ENCODE peak calls at places on chromosomes 5 and 9, in seven cellular contexts. M, K, L, R, D, I and O are unnamed samples.

GRCh38 chr5:150531686-150532085 is 23.8 kb downstream of the NDST1 start:
- DNase-seq in M (no peak), K (no peak), L (no peak), R (no peak), D (no peak), I (no peak), O (no peak)

GRCh38 chr5:10762178-10762775 is 1.2 kb upstream of the DAP start:
- DNase-seq in M (peak), K (no peak), L (no peak), R (no peak), D (peak), I (no peak), O (no peak)

GRCh38 chr5:149912226-149912864 is 32.2 kb downstream of the PDE6A start:
- DNase-seq in M (no peak), K (no peak), L (no peak), R (no peak), D (no peak), I (no peak), O (no peak)

GRCh38 chr5:157186309-157187045 is 5.8 kb downstream of the ITK start:
- DNase-seq in M (no peak), K (no peak), L (no peak), R (no peak), D (no peak), I (no peak), O (no peak)

GRCh38 chr9:93035821-93036351 is 22.6 kb upstream of the SUSD3 start:
- DNase-seq in M (no peak), K (no peak), L (no peak), R (no peak), D (no peak), I (no peak), O (no peak)

GRCh38 chr5:73373814-73374510 is 74.6 kb downstream of the FOXD1 start:
- DNase-seq in M (no peak), K (no peak), L (peak), R (no peak), D (no peak), I (no peak), O (no peak)

GRCh38 chr5:636951-637350 is 24.8 kb downstream of the CEP72 start:
- DNase-seq in M (no peak), K (no peak), L (no peak), R (no peak), D (no peak), I (no peak), O (no peak)

GRCh38 chr5:38719916-38720315 is 125.9 kb upstream of the OSMR start:
- DNase-seq in M (no peak), K (peak), L (peak), R (no peak), D (no peak), I (peak), O (peak)

GRCh38 chr9:31590091-31590490 is 794.4 kb upstream of the ACO1 start:
- DNase-seq in M (no peak), K (no peak), L (peak), R (no peak), D (no peak), I (no peak), O (no peak)

GRCh38 chr5:141369994-141370848 is at the start of gene PCDHGB3:
- DNase-seq in M (no peak), K (peak), L (peak), R (peak), D (peak), I (no peak), O (no peak)

GRCh38 chr5:83839256-83839655 is 118.6 kb upstream of the HAPLN1 start:
- DNase-seq in M (no peak), K (no peak), L (no peak), R (no peak), D (no peak), I (no peak), O (no peak)

GRCh38 chr5:113039229-113039628 is 62.6 kb downstream of the DCP2 start:
- DNase-seq in M (no peak), K (no peak), L (no peak), R (no peak), D (no peak), I (no peak), O (no peak)

GRCh38 chr5:55650391-55650790 is 61.7 kb downstream of the SLC38A9 start:
- DNase-seq in M (no peak), K (peak), L (peak), R (peak), D (no peak), I (no peak), O (peak)

GRCh38 chr5:87912419-87912818 is 356.2 kb downstream of the TMEM161B start:
- DNase-seq in M (no peak), K (no peak), L (no peak), R (no peak), D (no peak), I (no peak), O (no peak)

GRCh38 chr5:72286798-72287197 is 33.2 kb downstream of the MRPS27 start:
- DNase-seq in M (no peak), K (no peak), L (no peak), R (no peak), D (no peak), I (no peak), O (no peak)

GRCh38 chr5:134825212-134825611 is 20.6 kb upstream of the C5orf24 start:
- DNase-seq in M (no peak), K (peak), L (peak), R (no peak), D (no peak), I (no peak), O (no peak)

GRCh38 chr5:83245037-83245436 is 167.7 kb downstream of the XRCC4 start:
- DNase-seq in M (no peak), K (no peak), L (no peak), R (no peak), D (no peak), I (no peak), O (no peak)

GRCh38 chr5:74141053-74141452 is 499.5 kb downstream of the ENC1 start:
- DNase-seq in M (no peak), K (peak), L (peak), R (no peak), D (no peak), I (peak), O (peak)

GRCh38 chr9:78314953-78315870 is 18.3 kb downstream of the PSAT1 start:
- DNase-seq in M (no peak), K (peak), L (peak), R (no peak), D (no peak), I (no peak), O (peak)

GRCh38 chr5:129135633-129136032 is 41.1 kb downstream of the ISOC1 start:
- DNase-seq in M (no peak), K (no peak), L (no peak), R (peak), D (no peak), I (no peak), O (no peak)

GRCh38 chr5:135833521-135833920 is 942 bp upstream of the SLC25A48 start:
- DNase-seq in M (no peak), K (no peak), L (no peak), R (no peak), D (no peak), I (no peak), O (no peak)

GRCh38 chr9:107016383-107016782 is 153.4 kb downstream of the ZNF462 start:
- DNase-seq in M (no peak), K (no peak), L (no peak), R (no peak), D (no peak), I (no peak), O (no peak)

GRCh38 chr5:10301266-10301665 is 6.4 kb downstream of the CMBL start:
- DNase-seq in M (no peak), K (no peak), L (no peak), R (no peak), D (peak), I (no peak), O (no peak)

GRCh38 chr5:82586176-82586575 is 308.0 kb upstream of the RPS23 start:
- DNase-seq in M (peak), K (no peak), L (no peak), R (no peak), D (no peak), I (no peak), O (no peak)

GRCh38 chr5:131756942-131757341 is 39.9 kb downstream of the FNIP1 start:
- DNase-seq in M (no peak), K (no peak), L (no peak), R (no peak), D (no peak), I (no peak), O (no peak)

GRCh38 chr9:128920381-128921058 is at the start of gene PHYHD1:
- DNase-seq in M (no peak), K (peak), L (peak), R (no peak), D (no peak), I (no peak), O (peak)

GRCh38 chr5:63131618-63132285 is 553.1 kb downstream of the LRRC70 start:
- DNase-seq in M (no peak), K (peak), L (peak), R (no peak), D (no peak), I (no peak), O (no peak)

GRCh38 chr5:149846021-149846420 is 98.6 kb downstream of the PDE6A start:
- DNase-seq in M (no peak), K (no peak), L (no peak), R (no peak), D (no peak), I (no peak), O (no peak)

GRCh38 chr9:127166111-127166510 is 43.7 kb upstream of the ANGPTL2 start:
- DNase-seq in M (no peak), K (no peak), L (no peak), R (no peak), D (no peak), I (no peak), O (no peak)

GRCh38 chr5:154194348-154195329 is 4.1 kb downstream of the GALNT10 start:
- DNase-seq in M (peak), K (peak), L (peak), R (no peak), D (no peak), I (no peak), O (no peak)

GRCh38 chr5:10678236-10678635 is 82.8 kb downstream of the DAP start:
- DNase-seq in M (no peak), K (no peak), L (no peak), R (no peak), D (no peak), I (no peak), O (peak)

GRCh38 chr5:172051643-172052362 is 45.4 kb upstream of the FBXW11 start:
- DNase-seq in M (no peak), K (peak), L (no peak), R (no peak), D (no peak), I (no peak), O (no peak)

GRCh38 chr5:158244882-158245281 is 385.9 kb upstream of the CLINT1 start:
- DNase-seq in M (no peak), K (no peak), L (no peak), R (no peak), D (no peak), I (no peak), O (no peak)

GRCh38 chr5:158246661-158247060 is 387.7 kb upstream of the CLINT1 start:
- DNase-seq in M (no peak), K (no peak), L (no peak), R (no peak), D (no peak), I (no peak), O (no peak)

DNA sequence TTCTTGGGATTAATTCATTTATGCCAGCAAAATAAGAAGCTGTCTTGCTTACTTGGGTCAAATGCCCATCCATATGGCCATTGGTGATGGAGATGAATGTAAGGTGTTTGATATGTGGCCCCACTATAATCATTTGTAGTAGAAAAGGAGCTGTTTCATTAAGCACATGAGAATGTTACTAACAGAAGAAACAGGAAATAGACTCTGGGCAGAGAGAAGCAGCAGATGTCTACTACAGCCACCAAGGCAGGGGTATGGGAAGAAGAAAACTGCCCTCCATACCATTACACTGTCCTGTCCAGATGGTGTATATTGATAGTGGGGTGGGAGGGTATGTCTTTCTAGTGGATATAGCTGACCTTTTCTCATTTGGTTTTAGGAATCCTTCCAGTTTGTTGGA is 386.6 kb upstream of the CLINT1 start:
- DNase-seq in M (no peak), K (no peak), L (no peak), R (no peak), D (no peak), I (no peak), O (no peak)
- H3K4me3 ChIP-seq in M (no peak), K (no peak), L (no peak), R (no peak), D (no peak), I (no peak), O (no peak)

GRCh38 chr5:138082033-138082432 is 1.8 kb upstream of the WNT8A start:
- DNase-seq in M (no peak), K (no peak), L (no peak), R (peak), D (no peak), I (no peak), O (no peak)
- TF ChIP-seq CTCF in M (no peak), K (no peak), L (no peak), R (peak), D (no peak), I (no peak), O (no peak)

GRCh38 chr9:133113163-133113927 is 7.7 kb downstream of the RALGDS start:
- DNase-seq in M (no peak), K (peak), L (peak), R (no peak), D (peak), I (no peak), O (no peak)
- H3K4me3 ChIP-seq in M (no peak), K (no peak), L (no peak), R (no peak), D (no peak), I (no peak), O (no peak)

DNA sequence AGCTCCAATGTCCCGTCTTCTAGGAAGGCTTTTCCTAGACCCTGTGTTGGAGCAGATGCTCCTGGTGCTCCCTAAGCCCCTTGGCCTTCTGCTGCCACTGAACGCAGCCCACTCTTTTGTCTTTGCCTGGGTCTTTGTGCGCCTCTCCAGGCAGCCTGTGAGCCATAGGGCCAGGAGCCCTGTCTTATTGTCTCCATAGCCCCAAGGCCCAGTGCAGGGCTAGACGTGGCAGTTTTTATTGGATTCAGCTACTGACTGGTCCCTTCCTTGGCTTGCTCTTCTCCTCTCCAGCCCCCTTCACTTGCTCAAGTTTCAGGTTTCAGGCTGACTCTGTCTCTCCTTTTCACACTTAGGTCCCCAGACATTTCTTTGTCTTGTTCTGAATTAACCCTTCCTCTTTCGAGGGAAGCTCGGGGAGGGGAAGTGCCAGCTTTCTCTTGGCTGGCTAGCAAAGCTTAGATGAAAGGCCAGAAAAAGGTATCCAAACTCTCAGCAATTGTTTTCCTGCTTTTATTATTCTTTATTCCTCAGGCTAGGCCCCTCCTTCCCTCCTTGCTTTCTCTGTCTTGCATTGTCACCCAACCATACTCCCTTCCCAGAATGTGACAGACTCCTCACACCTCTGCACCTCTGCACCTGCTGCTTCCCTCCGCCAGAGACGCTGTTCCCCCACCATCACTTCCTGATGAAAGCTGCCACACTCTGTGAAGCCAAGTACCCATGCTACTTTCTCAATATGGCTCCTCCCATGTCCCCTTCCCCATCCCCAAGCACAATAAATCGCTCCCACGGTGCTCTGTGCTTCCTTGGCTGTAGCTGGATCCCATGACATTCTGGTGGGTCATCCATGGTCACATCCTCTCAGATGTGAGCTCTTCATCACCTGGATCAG is 101.6 kb upstream of the CPEB4 start:
- DNase-seq in M (no peak), K (no peak), L (no peak), R (no peak), D (no peak), I (no peak), O (no peak)
- TF ChIP-seq CTCF in M (no peak), K (no peak), L (no peak), R (peak), D (no peak), I (no peak), O (no peak)

GRCh38 chr5:21862986-21863385 is 990.2 kb downstream of the CDH12 start:
- DNase-seq in M (no peak), K (no peak), L (no peak), R (no peak), D (no peak), I (no peak), O (no peak)

DNA sequence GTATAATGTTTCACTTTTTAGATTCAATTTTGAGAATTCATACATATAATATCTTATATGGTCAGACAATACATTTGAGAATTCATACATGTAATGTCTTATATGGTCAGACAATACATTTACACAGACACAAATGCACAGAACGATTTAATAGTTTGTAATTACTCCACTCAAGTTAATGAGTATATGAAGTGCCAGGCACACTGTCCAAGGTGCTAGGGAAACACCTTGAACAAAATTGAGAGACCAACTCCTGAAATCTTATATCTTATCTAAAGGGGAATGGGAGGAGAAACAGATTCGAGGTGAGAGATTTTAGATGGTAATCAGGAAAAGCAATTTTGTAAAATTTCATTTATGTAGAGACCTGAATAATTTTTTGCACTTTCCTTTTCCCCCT is 994.7 kb downstream of the CDH12 start:
- DNase-seq in M (no peak), K (no peak), L (no peak), R (no peak), D (no peak), I (no peak), O (no peak)
- H3K4me3 ChIP-seq in M (no peak), K (no peak), L (no peak), R (no peak), D (no peak), I (no peak), O (no peak)